ENCODE peak calls at places on chromosomes 12 and 14, in seven cellular contexts. One of them, this sample, is unnamed. For H3K36me3, the result is how much of the 10 kb centered on the place peaks cover.

GRCh38 chr12:29728033-29728432 is 55.7 kb downstream of the TMTC1 start:
- DNase-seq in pancreas: no peak
- DNase-seq in stomach: no peak
- DNase-seq in heart right ventricle: no peak
- DNase-seq in kidney epithelial cell: no peak
- DNase-seq in lower lobe of right lung: no peak
- DNase-seq in fibroblast of lung: no peak
- DNase-seq in this sample: no peak

GRCh38 chr12:109719123-109720022 is 5.7 kb downstream of the FAM222A start:
- DNase-seq in stomach: no peak
- DNase-seq in pancreas: no peak
- DNase-seq in fibroblast of lung: no peak
- DNase-seq in kidney epithelial cell: no peak
- DNase-seq in lower lobe of right lung: no peak
- DNase-seq in heart right ventricle: no peak
- DNase-seq in this sample: no peak

GRCh38 chr14:44369401-44370123 is 137.5 kb downstream of the FSCB start:
- DNase-seq in lower lobe of right lung: no peak
- DNase-seq in fibroblast of lung: no peak
- DNase-seq in heart right ventricle: no peak
- DNase-seq in pancreas: no peak
- DNase-seq in stomach: no peak
- DNase-seq in kidney epithelial cell: no peak
- DNase-seq in this sample: no peak

GRCh38 chr12:68178774-68179439 is 19.4 kb upstream of the IFNG start:
- DNase-seq in kidney epithelial cell: no peak
- DNase-seq in pancreas: no peak
- DNase-seq in heart right ventricle: no peak
- DNase-seq in stomach: no peak
- DNase-seq in lower lobe of right lung: no peak
- DNase-seq in fibroblast of lung: no peak
- DNase-seq in this sample: no peak

GRCh38 chr12:94265966-94266365 is 117.6 kb downstream of the PLXNC1 start:
- DNase-seq in fibroblast of lung: no peak
- DNase-seq in kidney epithelial cell: no peak
- DNase-seq in heart right ventricle: no peak
- DNase-seq in lower lobe of right lung: no peak
- DNase-seq in stomach: no peak
- DNase-seq in pancreas: no peak
- DNase-seq in this sample: peak

GRCh38 chr12:119749666-119750065 is 81.7 kb downstream of the PRKAB1 start:
- DNase-seq in kidney epithelial cell: no peak
- DNase-seq in fibroblast of lung: no peak
- DNase-seq in lower lobe of right lung: no peak
- DNase-seq in heart right ventricle: no peak
- DNase-seq in pancreas: no peak
- DNase-seq in stomach: no peak
- DNase-seq in this sample: no peak

GRCh38 chr12:124506145-124506831 is 61.1 kb downstream of the NCOR2 start:
- DNase-seq in kidney epithelial cell: no peak
- DNase-seq in pancreas: peak
- DNase-seq in fibroblast of lung: no peak
- DNase-seq in stomach: peak
- DNase-seq in heart right ventricle: peak
- DNase-seq in lower lobe of right lung: peak
- DNase-seq in this sample: peak

GRCh38 chr12:27277846-27278260 is 33.8 kb downstream of the STK38L start:
- DNase-seq in lower lobe of right lung: no peak
- DNase-seq in pancreas: no peak
- DNase-seq in fibroblast of lung: peak
- DNase-seq in heart right ventricle: peak
- DNase-seq in kidney epithelial cell: no peak
- DNase-seq in stomach: no peak
- DNase-seq in this sample: peak

GRCh38 chr12:31749024-31749704 is 20.3 kb upstream of the AMN1 start:
- DNase-seq in kidney epithelial cell: peak
- DNase-seq in stomach: peak
- DNase-seq in fibroblast of lung: peak
- DNase-seq in pancreas: peak
- DNase-seq in lower lobe of right lung: peak
- DNase-seq in heart right ventricle: peak
- DNase-seq in this sample: peak

GRCh38 chr12:132503611-132504204 is 13.8 kb downstream of the FBRSL1 start:
- DNase-seq in heart right ventricle: no peak
- DNase-seq in pancreas: no peak
- DNase-seq in lower lobe of right lung: no peak
- DNase-seq in stomach: no peak
- DNase-seq in kidney epithelial cell: no peak
- DNase-seq in fibroblast of lung: no peak
- DNase-seq in this sample: no peak

GRCh38 chr14:103121161-103121845 is 2.0 kb upstream of the TNFAIP2 start:
- DNase-seq in pancreas: peak
- DNase-seq in kidney epithelial cell: no peak
- DNase-seq in lower lobe of right lung: peak
- DNase-seq in fibroblast of lung: peak
- DNase-seq in heart right ventricle: peak
- DNase-seq in stomach: no peak
- DNase-seq in this sample: no peak

GRCh38 chr14:103123634-103124500 is 606 bp downstream of the TNFAIP2 start:
- DNase-seq in fibroblast of lung: no peak
- DNase-seq in stomach: peak
- DNase-seq in lower lobe of right lung: peak
- DNase-seq in kidney epithelial cell: no peak
- DNase-seq in heart right ventricle: peak
- DNase-seq in pancreas: peak
- DNase-seq in this sample: no peak

GRCh38 chr14:103121846-103122577 is 1.2 kb upstream of the TNFAIP2 start:
- DNase-seq in heart right ventricle: peak
- DNase-seq in stomach: peak
- DNase-seq in pancreas: peak
- DNase-seq in lower lobe of right lung: peak
- DNase-seq in fibroblast of lung: peak
- DNase-seq in kidney epithelial cell: peak
- DNase-seq in this sample: no peak

GRCh38 chr14:103123128-103123633 is at the start of gene TNFAIP2:
- DNase-seq in heart right ventricle: peak
- DNase-seq in fibroblast of lung: no peak
- DNase-seq in kidney epithelial cell: no peak
- DNase-seq in stomach: no peak
- DNase-seq in pancreas: peak
- DNase-seq in lower lobe of right lung: peak
- DNase-seq in this sample: no peak

GRCh38 chr14:103122578-103123127 is 608 bp upstream of the TNFAIP2 start:
- DNase-seq in lower lobe of right lung: no peak
- DNase-seq in kidney epithelial cell: no peak
- DNase-seq in heart right ventricle: peak
- DNase-seq in fibroblast of lung: no peak
- DNase-seq in stomach: no peak
- DNase-seq in pancreas: peak
- DNase-seq in this sample: no peak
- H3K4me3 ChIP-seq in lower lobe of right lung: peak
- H3K4me3 ChIP-seq in kidney epithelial cell: peak
- H3K4me3 ChIP-seq in heart right ventricle: peak
- H3K4me3 ChIP-seq in fibroblast of lung: peak
- H3K4me3 ChIP-seq in stomach: peak
- H3K4me3 ChIP-seq in pancreas: no peak
- H3K4me3 ChIP-seq in this sample: peak

DNA sequence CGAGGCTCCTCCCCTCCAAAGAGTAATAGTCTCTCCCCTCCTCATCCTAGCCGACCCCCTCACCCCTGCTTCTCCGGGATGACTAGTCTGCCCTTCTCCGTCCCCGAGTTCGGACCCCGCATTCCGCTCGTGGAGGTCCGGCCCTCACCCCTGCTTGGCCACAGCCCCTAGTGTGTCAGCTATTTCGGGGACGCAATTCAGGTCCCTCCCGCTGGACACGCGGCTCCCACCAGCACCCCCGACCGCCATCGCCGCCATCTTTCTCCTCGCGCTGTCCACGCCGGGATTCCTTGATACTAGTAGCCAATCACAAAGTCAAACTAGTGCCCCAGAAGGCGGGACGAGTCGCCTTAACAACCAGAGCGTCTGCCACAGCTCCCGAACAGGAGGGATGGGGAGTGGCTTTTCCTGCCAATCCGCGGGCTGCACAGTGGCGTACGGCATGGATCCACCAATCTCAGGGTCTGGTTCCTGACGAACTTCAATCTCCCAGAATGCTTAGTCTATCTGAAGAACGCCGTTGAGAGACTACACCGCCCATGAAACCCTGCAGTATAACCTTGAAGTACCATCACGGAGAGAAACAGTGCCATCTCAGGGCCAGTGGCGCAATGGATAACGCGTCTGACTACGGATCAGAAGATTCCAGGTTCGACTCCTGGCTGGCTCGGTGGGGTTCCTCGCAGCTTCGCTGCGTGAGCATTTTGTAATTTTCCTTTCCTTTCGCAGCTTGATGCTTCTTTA is at the start of gene PRMT5:
- DNase-seq in stomach: peak
- DNase-seq in pancreas: peak
- DNase-seq in fibroblast of lung: peak
- DNase-seq in kidney epithelial cell: peak
- DNase-seq in lower lobe of right lung: peak
- DNase-seq in heart right ventricle: peak
- DNase-seq in this sample: peak
- TF ChIP-seq CTCF in stomach: no peak
- TF ChIP-seq CTCF in pancreas: no peak
- TF ChIP-seq CTCF in fibroblast of lung: no peak
- TF ChIP-seq CTCF in kidney epithelial cell: no peak
- TF ChIP-seq CTCF in lower lobe of right lung: no peak
- TF ChIP-seq CTCF in heart right ventricle: no peak
- TF ChIP-seq CTCF in this sample: no peak

GRCh38 chr12:6049992-6050391 is 74.5 kb downstream of the VWF start:
- DNase-seq in stomach: no peak
- DNase-seq in heart right ventricle: no peak
- DNase-seq in kidney epithelial cell: no peak
- DNase-seq in fibroblast of lung: no peak
- DNase-seq in lower lobe of right lung: no peak
- DNase-seq in pancreas: no peak
- DNase-seq in this sample: no peak

GRCh38 chr12:6049587-6049986 is 74.9 kb downstream of the VWF start:
- DNase-seq in heart right ventricle: no peak
- DNase-seq in stomach: no peak
- DNase-seq in lower lobe of right lung: no peak
- DNase-seq in kidney epithelial cell: no peak
- DNase-seq in fibroblast of lung: no peak
- DNase-seq in pancreas: no peak
- DNase-seq in this sample: no peak

GRCh38 chr12:6052940-6053329 is 71.5 kb downstream of the VWF start:
- DNase-seq in heart right ventricle: no peak
- DNase-seq in lower lobe of right lung: no peak
- DNase-seq in pancreas: no peak
- DNase-seq in kidney epithelial cell: no peak
- DNase-seq in fibroblast of lung: no peak
- DNase-seq in stomach: no peak
- DNase-seq in this sample: no peak

GRCh38 chr12:6053541-6053940 is 70.9 kb downstream of the VWF start:
- DNase-seq in stomach: no peak
- DNase-seq in kidney epithelial cell: peak
- DNase-seq in fibroblast of lung: no peak
- DNase-seq in heart right ventricle: no peak
- DNase-seq in pancreas: no peak
- DNase-seq in lower lobe of right lung: no peak
- DNase-seq in this sample: no peak

GRCh38 chr12:6052206-6052939 is 72.1 kb downstream of the VWF start:
- DNase-seq in kidney epithelial cell: no peak
- DNase-seq in lower lobe of right lung: no peak
- DNase-seq in fibroblast of lung: no peak
- DNase-seq in pancreas: no peak
- DNase-seq in stomach: no peak
- DNase-seq in heart right ventricle: no peak
- DNase-seq in this sample: no peak
- H3K36me3 ChIP-seq in kidney epithelial cell: under half
- H3K36me3 ChIP-seq in lower lobe of right lung: under half
- H3K36me3 ChIP-seq in fibroblast of lung: under half
- H3K36me3 ChIP-seq in pancreas: under half
- H3K36me3 ChIP-seq in stomach: under half
- H3K36me3 ChIP-seq in heart right ventricle: under half
- H3K36me3 ChIP-seq in this sample: under half

GRCh38 chr12:1531654-1532366 is 62.6 kb downstream of the FBXL14 start:
- DNase-seq in fibroblast of lung: no peak
- DNase-seq in heart right ventricle: no peak
- DNase-seq in stomach: no peak
- DNase-seq in lower lobe of right lung: no peak
- DNase-seq in pancreas: no peak
- DNase-seq in kidney epithelial cell: no peak
- DNase-seq in this sample: no peak
- H3K4me3 ChIP-seq in fibroblast of lung: peak
- H3K4me3 ChIP-seq in heart right ventricle: peak
- H3K4me3 ChIP-seq in stomach: peak
- H3K4me3 ChIP-seq in lower lobe of right lung: peak
- H3K4me3 ChIP-seq in pancreas: no peak
- H3K4me3 ChIP-seq in kidney epithelial cell: peak
- H3K4me3 ChIP-seq in this sample: peak

DNA sequence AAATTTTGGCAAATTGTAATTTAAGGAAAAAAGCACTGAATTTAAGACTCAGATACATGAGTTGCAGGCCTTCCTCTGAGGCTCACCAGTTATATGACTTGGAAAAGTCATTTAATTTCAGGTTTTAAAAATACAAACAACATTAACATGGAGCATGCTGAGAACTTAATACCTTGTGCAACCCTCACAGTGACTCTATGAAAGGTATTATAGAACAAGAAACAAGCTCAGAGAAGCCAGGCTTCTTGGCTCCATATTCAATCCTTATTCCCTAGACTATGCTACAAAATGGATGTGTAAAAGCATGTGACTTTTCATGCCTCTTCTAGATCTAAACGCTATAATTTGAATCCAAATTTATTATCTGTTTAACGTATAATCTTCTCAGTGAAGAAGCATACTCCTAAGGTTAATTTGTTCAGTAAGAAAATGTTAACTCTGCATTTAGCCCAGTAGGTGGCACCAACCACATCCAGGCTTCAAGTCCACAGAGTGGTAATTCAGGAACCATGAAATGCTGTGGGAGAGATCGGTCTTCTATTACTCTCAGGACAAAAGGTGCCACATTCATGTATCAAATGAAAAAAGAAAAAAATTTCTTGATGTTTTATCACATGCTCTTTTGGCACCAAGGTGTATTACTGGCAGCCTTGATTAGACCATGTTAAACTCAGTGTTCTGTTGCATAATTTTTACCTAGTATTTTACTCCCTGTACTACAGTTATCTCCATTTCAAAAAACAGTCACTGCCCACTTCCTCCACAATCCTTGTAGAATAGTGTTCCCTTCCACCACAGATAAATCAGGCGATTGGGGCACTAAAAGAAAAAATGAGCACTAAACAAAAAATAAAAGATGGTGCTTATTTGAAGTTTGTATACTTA is 9.3 kb downstream of the CCDC196 start:
- DNase-seq in pancreas: peak
- DNase-seq in kidney epithelial cell: peak
- DNase-seq in lower lobe of right lung: no peak
- DNase-seq in heart right ventricle: peak
- DNase-seq in fibroblast of lung: peak
- DNase-seq in stomach: peak
- DNase-seq in this sample: no peak
- TF ChIP-seq CTCF in pancreas: peak
- TF ChIP-seq CTCF in kidney epithelial cell: peak
- TF ChIP-seq CTCF in lower lobe of right lung: peak
- TF ChIP-seq CTCF in heart right ventricle: peak
- TF ChIP-seq CTCF in fibroblast of lung: peak
- TF ChIP-seq CTCF in stomach: peak
- TF ChIP-seq CTCF in this sample: peak

This sample was measured in BJ.